ENCODE peak calls at places on chromosomes 12 and 14, in seven cellular contexts. One of them, this sample, is unnamed.

GRCh38 chr12:112294793-112295192 is 87.4 kb downstream of the HECTD4 start:
- DNase-seq in activated CD4-positive, CD25-positive, alpha-beta regulatory T cell: no peak
- DNase-seq in HEK293T: no peak
- DNase-seq in activated CD4-positive, alpha-beta T cell treated with anti-CD3 and anti-CD28 coated beads, Interleukin-2, amount 50 U/mL, for 24 hours: no peak
- DNase-seq in glutamatergic neuron: no peak
- DNase-seq in stimulated activated CD4-positive, alpha-beta T cell treated with anti-CD3 and anti-CD28 coated beads, Interleukin-15, amount 100 ng/mL, for 1 hour: no peak
- DNase-seq in activated CD8-positive, alpha-beta memory T cell treated with anti-CD3 and anti-CD28 coated beads for 48 hours: no peak
- DNase-seq in this sample: no peak

GRCh38 chr14:69631509-69631908 is 20.1 kb downstream of the SUSD6 start:
- DNase-seq in activated CD8-positive, alpha-beta memory T cell treated with anti-CD3 and anti-CD28 coated beads for 48 hours: no peak
- DNase-seq in activated CD4-positive, CD25-positive, alpha-beta regulatory T cell: no peak
- DNase-seq in activated CD4-positive, alpha-beta T cell treated with anti-CD3 and anti-CD28 coated beads, Interleukin-2, amount 50 U/mL, for 24 hours: no peak
- DNase-seq in stimulated activated CD4-positive, alpha-beta T cell treated with anti-CD3 and anti-CD28 coated beads, Interleukin-15, amount 100 ng/mL, for 1 hour: no peak
- DNase-seq in glutamatergic neuron: no peak
- DNase-seq in HEK293T: no peak
- DNase-seq in this sample: no peak

GRCh38 chr14:88481089-88481488 is 73.7 kb downstream of the PTPN21 start:
- DNase-seq in activated CD4-positive, alpha-beta T cell treated with anti-CD3 and anti-CD28 coated beads, Interleukin-2, amount 50 U/mL, for 24 hours: no peak
- DNase-seq in activated CD4-positive, CD25-positive, alpha-beta regulatory T cell: no peak
- DNase-seq in HEK293T: no peak
- DNase-seq in stimulated activated CD4-positive, alpha-beta T cell treated with anti-CD3 and anti-CD28 coated beads, Interleukin-15, amount 100 ng/mL, for 1 hour: no peak
- DNase-seq in glutamatergic neuron: no peak
- DNase-seq in activated CD8-positive, alpha-beta memory T cell treated with anti-CD3 and anti-CD28 coated beads for 48 hours: no peak
- DNase-seq in this sample: no peak

GRCh38 chr14:84643438-84643837 is 886.5 kb upstream of the FLRT2 start:
- DNase-seq in glutamatergic neuron: no peak
- DNase-seq in HEK293T: no peak
- DNase-seq in activated CD4-positive, CD25-positive, alpha-beta regulatory T cell: no peak
- DNase-seq in stimulated activated CD4-positive, alpha-beta T cell treated with anti-CD3 and anti-CD28 coated beads, Interleukin-15, amount 100 ng/mL, for 1 hour: no peak
- DNase-seq in activated CD4-positive, alpha-beta T cell treated with anti-CD3 and anti-CD28 coated beads, Interleukin-2, amount 50 U/mL, for 24 hours: no peak
- DNase-seq in activated CD8-positive, alpha-beta memory T cell treated with anti-CD3 and anti-CD28 coated beads for 48 hours: no peak
- DNase-seq in this sample: no peak

GRCh38 chr12:127811988-127812387 is 455.0 kb upstream of the TMEM132C start:
- DNase-seq in stimulated activated CD4-positive, alpha-beta T cell treated with anti-CD3 and anti-CD28 coated beads, Interleukin-15, amount 100 ng/mL, for 1 hour: no peak
- DNase-seq in activated CD8-positive, alpha-beta memory T cell treated with anti-CD3 and anti-CD28 coated beads for 48 hours: no peak
- DNase-seq in activated CD4-positive, alpha-beta T cell treated with anti-CD3 and anti-CD28 coated beads, Interleukin-2, amount 50 U/mL, for 24 hours: no peak
- DNase-seq in glutamatergic neuron: no peak
- DNase-seq in activated CD4-positive, CD25-positive, alpha-beta regulatory T cell: no peak
- DNase-seq in HEK293T: no peak
- DNase-seq in this sample: no peak

GRCh38 chr12:118714500-118714899 is 266.8 kb upstream of the SRRM4 start:
- DNase-seq in activated CD4-positive, CD25-positive, alpha-beta regulatory T cell: no peak
- DNase-seq in stimulated activated CD4-positive, alpha-beta T cell treated with anti-CD3 and anti-CD28 coated beads, Interleukin-15, amount 100 ng/mL, for 1 hour: no peak
- DNase-seq in activated CD4-positive, alpha-beta T cell treated with anti-CD3 and anti-CD28 coated beads, Interleukin-2, amount 50 U/mL, for 24 hours: no peak
- DNase-seq in activated CD8-positive, alpha-beta memory T cell treated with anti-CD3 and anti-CD28 coated beads for 48 hours: no peak
- DNase-seq in HEK293T: no peak
- DNase-seq in glutamatergic neuron: no peak
- DNase-seq in this sample: no peak

GRCh38 chr12:67524861-67525499 is 123.6 kb upstream of the DYRK2 start:
- DNase-seq in activated CD8-positive, alpha-beta memory T cell treated with anti-CD3 and anti-CD28 coated beads for 48 hours: no peak
- DNase-seq in stimulated activated CD4-positive, alpha-beta T cell treated with anti-CD3 and anti-CD28 coated beads, Interleukin-15, amount 100 ng/mL, for 1 hour: no peak
- DNase-seq in activated CD4-positive, CD25-positive, alpha-beta regulatory T cell: no peak
- DNase-seq in activated CD4-positive, alpha-beta T cell treated with anti-CD3 and anti-CD28 coated beads, Interleukin-2, amount 50 U/mL, for 24 hours: no peak
- DNase-seq in glutamatergic neuron: no peak
- DNase-seq in HEK293T: no peak
- DNase-seq in this sample: no peak

GRCh38 chr12:4118017-4118510 is 155.5 kb upstream of the CCND2 start:
- DNase-seq in glutamatergic neuron: no peak
- DNase-seq in activated CD4-positive, CD25-positive, alpha-beta regulatory T cell: no peak
- DNase-seq in activated CD8-positive, alpha-beta memory T cell treated with anti-CD3 and anti-CD28 coated beads for 48 hours: no peak
- DNase-seq in HEK293T: no peak
- DNase-seq in activated CD4-positive, alpha-beta T cell treated with anti-CD3 and anti-CD28 coated beads, Interleukin-2, amount 50 U/mL, for 24 hours: no peak
- DNase-seq in stimulated activated CD4-positive, alpha-beta T cell treated with anti-CD3 and anti-CD28 coated beads, Interleukin-15, amount 100 ng/mL, for 1 hour: no peak
- DNase-seq in this sample: no peak

GRCh38 chr14:23610815-23611289 is 25.3 kb upstream of the DHRS2 start:
- DNase-seq in activated CD8-positive, alpha-beta memory T cell treated with anti-CD3 and anti-CD28 coated beads for 48 hours: no peak
- DNase-seq in stimulated activated CD4-positive, alpha-beta T cell treated with anti-CD3 and anti-CD28 coated beads, Interleukin-15, amount 100 ng/mL, for 1 hour: no peak
- DNase-seq in glutamatergic neuron: no peak
- DNase-seq in HEK293T: no peak
- DNase-seq in activated CD4-positive, alpha-beta T cell treated with anti-CD3 and anti-CD28 coated beads, Interleukin-2, amount 50 U/mL, for 24 hours: no peak
- DNase-seq in activated CD4-positive, CD25-positive, alpha-beta regulatory T cell: no peak
- DNase-seq in this sample: no peak

GRCh38 chr14:50344116-50344775 is 32.1 kb downstream of the DMAC2L start:
- DNase-seq in activated CD4-positive, CD25-positive, alpha-beta regulatory T cell: peak; percentile 43
- DNase-seq in activated CD4-positive, alpha-beta T cell treated with anti-CD3 and anti-CD28 coated beads, Interleukin-2, amount 50 U/mL, for 24 hours: peak; percentile 86
- DNase-seq in HEK293T: no peak
- DNase-seq in glutamatergic neuron: no peak
- DNase-seq in stimulated activated CD4-positive, alpha-beta T cell treated with anti-CD3 and anti-CD28 coated beads, Interleukin-15, amount 100 ng/mL, for 1 hour: peak; percentile 31
- DNase-seq in activated CD8-positive, alpha-beta memory T cell treated with anti-CD3 and anti-CD28 coated beads for 48 hours: no peak
- DNase-seq in this sample: no peak

GRCh38 chr14:93007225-93007997 is 84.5 kb downstream of the CHGA start:
- DNase-seq in activated CD4-positive, CD25-positive, alpha-beta regulatory T cell: no peak
- DNase-seq in stimulated activated CD4-positive, alpha-beta T cell treated with anti-CD3 and anti-CD28 coated beads, Interleukin-15, amount 100 ng/mL, for 1 hour: no peak
- DNase-seq in activated CD4-positive, alpha-beta T cell treated with anti-CD3 and anti-CD28 coated beads, Interleukin-2, amount 50 U/mL, for 24 hours: no peak
- DNase-seq in glutamatergic neuron: no peak
- DNase-seq in activated CD8-positive, alpha-beta memory T cell treated with anti-CD3 and anti-CD28 coated beads for 48 hours: no peak
- DNase-seq in HEK293T: no peak
- DNase-seq in this sample: no peak

GRCh38 chr12:65673732-65674131 is 150.6 kb upstream of the HMGA2 start:
- DNase-seq in activated CD4-positive, CD25-positive, alpha-beta regulatory T cell: no peak
- DNase-seq in activated CD8-positive, alpha-beta memory T cell treated with anti-CD3 and anti-CD28 coated beads for 48 hours: no peak
- DNase-seq in HEK293T: no peak
- DNase-seq in stimulated activated CD4-positive, alpha-beta T cell treated with anti-CD3 and anti-CD28 coated beads, Interleukin-15, amount 100 ng/mL, for 1 hour: no peak
- DNase-seq in activated CD4-positive, alpha-beta T cell treated with anti-CD3 and anti-CD28 coated beads, Interleukin-2, amount 50 U/mL, for 24 hours: no peak
- DNase-seq in glutamatergic neuron: no peak
- DNase-seq in this sample: no peak

GRCh38 chr14:56207626-56208297 is 89.6 kb downstream of the PELI2 start:
- DNase-seq in HEK293T: no peak
- DNase-seq in glutamatergic neuron: no peak
- DNase-seq in activated CD4-positive, alpha-beta T cell treated with anti-CD3 and anti-CD28 coated beads, Interleukin-2, amount 50 U/mL, for 24 hours: no peak
- DNase-seq in activated CD8-positive, alpha-beta memory T cell treated with anti-CD3 and anti-CD28 coated beads for 48 hours: no peak
- DNase-seq in activated CD4-positive, CD25-positive, alpha-beta regulatory T cell: no peak
- DNase-seq in stimulated activated CD4-positive, alpha-beta T cell treated with anti-CD3 and anti-CD28 coated beads, Interleukin-15, amount 100 ng/mL, for 1 hour: no peak
- DNase-seq in this sample: no peak

GRCh38 chr12:116053479-116054195 is 223.9 kb downstream of the MED13L start:
- DNase-seq in activated CD4-positive, CD25-positive, alpha-beta regulatory T cell: no peak
- DNase-seq in glutamatergic neuron: no peak
- DNase-seq in activated CD8-positive, alpha-beta memory T cell treated with anti-CD3 and anti-CD28 coated beads for 48 hours: no peak
- DNase-seq in HEK293T: no peak
- DNase-seq in stimulated activated CD4-positive, alpha-beta T cell treated with anti-CD3 and anti-CD28 coated beads, Interleukin-15, amount 100 ng/mL, for 1 hour: no peak
- DNase-seq in activated CD4-positive, alpha-beta T cell treated with anti-CD3 and anti-CD28 coated beads, Interleukin-2, amount 50 U/mL, for 24 hours: no peak
- DNase-seq in this sample: no peak

GRCh38 chr12:91852646-91853045 is 293.0 kb downstream of the BTG1 start:
- DNase-seq in activated CD8-positive, alpha-beta memory T cell treated with anti-CD3 and anti-CD28 coated beads for 48 hours: no peak
- DNase-seq in glutamatergic neuron: no peak
- DNase-seq in activated CD4-positive, alpha-beta T cell treated with anti-CD3 and anti-CD28 coated beads, Interleukin-2, amount 50 U/mL, for 24 hours: no peak
- DNase-seq in activated CD4-positive, CD25-positive, alpha-beta regulatory T cell: no peak
- DNase-seq in HEK293T: no peak
- DNase-seq in stimulated activated CD4-positive, alpha-beta T cell treated with anti-CD3 and anti-CD28 coated beads, Interleukin-15, amount 100 ng/mL, for 1 hour: no peak
- DNase-seq in this sample: no peak

GRCh38 chr12:47905313-47905730 is 528 bp upstream of the VDR start:
- DNase-seq in stimulated activated CD4-positive, alpha-beta T cell treated with anti-CD3 and anti-CD28 coated beads, Interleukin-15, amount 100 ng/mL, for 1 hour: peak; percentile 20
- DNase-seq in HEK293T: peak; percentile 61
- DNase-seq in activated CD4-positive, alpha-beta T cell treated with anti-CD3 and anti-CD28 coated beads, Interleukin-2, amount 50 U/mL, for 24 hours: no peak
- DNase-seq in activated CD8-positive, alpha-beta memory T cell treated with anti-CD3 and anti-CD28 coated beads for 48 hours: no peak
- DNase-seq in activated CD4-positive, CD25-positive, alpha-beta regulatory T cell: no peak
- DNase-seq in glutamatergic neuron: peak; percentile 34
- DNase-seq in this sample: no peak

GRCh38 chr12:93766802-93767523 is 89.8 kb downstream of the CRADD start:
- DNase-seq in activated CD8-positive, alpha-beta memory T cell treated with anti-CD3 and anti-CD28 coated beads for 48 hours: no peak
- DNase-seq in glutamatergic neuron: no peak
- DNase-seq in HEK293T: peak; percentile 34
- DNase-seq in activated CD4-positive, alpha-beta T cell treated with anti-CD3 and anti-CD28 coated beads, Interleukin-2, amount 50 U/mL, for 24 hours: peak; percentile 29
- DNase-seq in activated CD4-positive, CD25-positive, alpha-beta regulatory T cell: no peak
- DNase-seq in stimulated activated CD4-positive, alpha-beta T cell treated with anti-CD3 and anti-CD28 coated beads, Interleukin-15, amount 100 ng/mL, for 1 hour: no peak
- DNase-seq in this sample: no peak

GRCh38 chr12:49342914-49343731 is 3.6 kb upstream of the DNAJC22 start:
- DNase-seq in activated CD4-positive, CD25-positive, alpha-beta regulatory T cell: no peak
- DNase-seq in activated CD4-positive, alpha-beta T cell treated with anti-CD3 and anti-CD28 coated beads, Interleukin-2, amount 50 U/mL, for 24 hours: peak; percentile 48
- DNase-seq in HEK293T: no peak
- DNase-seq in activated CD8-positive, alpha-beta memory T cell treated with anti-CD3 and anti-CD28 coated beads for 48 hours: no peak
- DNase-seq in stimulated activated CD4-positive, alpha-beta T cell treated with anti-CD3 and anti-CD28 coated beads, Interleukin-15, amount 100 ng/mL, for 1 hour: no peak
- DNase-seq in glutamatergic neuron: peak; percentile 59
- DNase-seq in this sample: no peak

GRCh38 chr12:124909831-124910560 is 4.5 kb downstream of the UBC start:
- DNase-seq in stimulated activated CD4-positive, alpha-beta T cell treated with anti-CD3 and anti-CD28 coated beads, Interleukin-15, amount 100 ng/mL, for 1 hour: no peak
- DNase-seq in activated CD8-positive, alpha-beta memory T cell treated with anti-CD3 and anti-CD28 coated beads for 48 hours: no peak
- DNase-seq in HEK293T: no peak
- DNase-seq in activated CD4-positive, alpha-beta T cell treated with anti-CD3 and anti-CD28 coated beads, Interleukin-2, amount 50 U/mL, for 24 hours: no peak
- DNase-seq in activated CD4-positive, CD25-positive, alpha-beta regulatory T cell: no peak
- DNase-seq in glutamatergic neuron: no peak
- DNase-seq in this sample: no peak

GRCh38 chr12:89349814-89350213 is 2.5 kb downstream of the DUSP6 start:
- DNase-seq in HEK293T: no peak
- DNase-seq in activated CD8-positive, alpha-beta memory T cell treated with anti-CD3 and anti-CD28 coated beads for 48 hours: no peak
- DNase-seq in glutamatergic neuron: peak; percentile 28
- DNase-seq in activated CD4-positive, alpha-beta T cell treated with anti-CD3 and anti-CD28 coated beads, Interleukin-2, amount 50 U/mL, for 24 hours: no peak
- DNase-seq in stimulated activated CD4-positive, alpha-beta T cell treated with anti-CD3 and anti-CD28 coated beads, Interleukin-15, amount 100 ng/mL, for 1 hour: no peak
- DNase-seq in activated CD4-positive, CD25-positive, alpha-beta regulatory T cell: no peak
- DNase-seq in this sample: no peak

GRCh38 chr12:22048351-22049041 is 2.5 kb downstream of the CMAS start:
- DNase-seq in activated CD8-positive, alpha-beta memory T cell treated with anti-CD3 and anti-CD28 coated beads for 48 hours: no peak
- DNase-seq in glutamatergic neuron: no peak
- DNase-seq in HEK293T: no peak
- DNase-seq in stimulated activated CD4-positive, alpha-beta T cell treated with anti-CD3 and anti-CD28 coated beads, Interleukin-15, amount 100 ng/mL, for 1 hour: no peak
- DNase-seq in activated CD4-positive, alpha-beta T cell treated with anti-CD3 and anti-CD28 coated beads, Interleukin-2, amount 50 U/mL, for 24 hours: no peak
- DNase-seq in activated CD4-positive, CD25-positive, alpha-beta regulatory T cell: no peak
- DNase-seq in this sample: no peak

GRCh38 chr12:55072093-55072492 is 52.3 kb downstream of the NEUROD4 start:
- DNase-seq in activated CD8-positive, alpha-beta memory T cell treated with anti-CD3 and anti-CD28 coated beads for 48 hours: peak; percentile 44
- DNase-seq in glutamatergic neuron: peak; percentile 78
- DNase-seq in activated CD4-positive, CD25-positive, alpha-beta regulatory T cell: peak; percentile 55
- DNase-seq in HEK293T: no peak
- DNase-seq in stimulated activated CD4-positive, alpha-beta T cell treated with anti-CD3 and anti-CD28 coated beads, Interleukin-15, amount 100 ng/mL, for 1 hour: peak; percentile 65
- DNase-seq in activated CD4-positive, alpha-beta T cell treated with anti-CD3 and anti-CD28 coated beads, Interleukin-2, amount 50 U/mL, for 24 hours: peak; percentile 76
- DNase-seq in this sample: no peak